ENCODE peak calls at places on chromosomes 2 and 18, in eight cellular contexts. G, K, C, R, U, L, S and X are unnamed samples.

GRCh38 chr2:169011698-169012097 is 19.4 kb downstream of the ABCB11 start:
- DNase-seq in C (no peak), S (no peak), G (no peak), K (no peak), U (no peak), L (no peak), R (no peak), X (no peak)

GRCh38 chr2:133504566-133505505 is 63.4 kb downstream of the NCKAP5 start:
- DNase-seq in G (peak; percentile 83), S (peak; percentile 89), U (peak; percentile 41), R (no peak), K (no peak), L (no peak), C (peak; percentile 86), X (peak; percentile 73)

GRCh38 chr2:232300894-232301387 is 77.6 kb upstream of the ALPP start:
- DNase-seq in C (peak; percentile 69), U (no peak), S (peak; percentile 31), K (no peak), R (no peak), G (peak; percentile 60), L (no peak), X (no peak)

GRCh38 chr2:48870503-48870902 is 115.0 kb upstream of the LHCGR start:
- DNase-seq in U (no peak), R (no peak), K (no peak), C (no peak), S (no peak), G (no peak), L (no peak), X (no peak)

GRCh38 chr2:86000938-86001312 is 104.8 kb downstream of the POLR1A start:
- DNase-seq in U (no peak), K (no peak), C (no peak), S (no peak), G (no peak), R (no peak), L (no peak), X (no peak)

GRCh38 chr18:79554945-79555645 is 124.5 kb upstream of the CTDP1 start:
- DNase-seq in S (no peak), G (no peak), U (no peak), L (no peak), R (no peak), K (no peak), C (no peak), X (peak; percentile 47)

GRCh38 chr2:196431957-196432356 is 207.6 kb upstream of the CCDC150 start:
- DNase-seq in R (no peak), L (peak; percentile 11), U (peak; percentile 20), C (peak; percentile 38), S (peak; percentile 18), K (no peak), G (peak; percentile 19), X (no peak)

GRCh38 chr2:229731916-229732315 is 17.6 kb upstream of the DNER start:
- DNase-seq in C (no peak), L (no peak), U (no peak), G (peak; percentile 33), R (no peak), S (peak; percentile 75), K (no peak), X (no peak)

GRCh38 chr2:88874063-88874657 is 182.7 kb downstream of the RPIA start:
- DNase-seq in G (peak; percentile 63), U (peak; percentile 57), R (no peak), K (peak; percentile 51), C (peak; percentile 84), L (peak; percentile 32), S (peak; percentile 58), X (no peak)

GRCh38 chr2:14257801-14258507 is 374.6 kb upstream of the LRATD1 start:
- DNase-seq in G (no peak), S (no peak), L (no peak), C (no peak), R (no peak), K (no peak), U (no peak), X (no peak)

GRCh38 chr2:21453728-21454127 is 330.0 kb downstream of the TDRD15 start:
- DNase-seq in R (no peak), G (no peak), C (no peak), U (no peak), S (peak; percentile 1), K (no peak), L (no peak), X (no peak)

GRCh38 chr2:177165103-177165583 is 47.5 kb upstream of the HNRNPA3 start:
- DNase-seq in K (no peak), C (peak; percentile 67), S (peak; percentile 59), R (peak; percentile 24), G (peak; percentile 47), U (peak; percentile 51), L (peak; percentile 42), X (no peak)

GRCh38 chr18:24142376-24142775 is 3.5 kb downstream of the CABYR start:
- DNase-seq in R (no peak), L (no peak), G (no peak), U (no peak), K (no peak), S (no peak), C (no peak), X (no peak)

GRCh38 chr2:74658516-74658915 is 4.5 kb downstream of the SEMA4F start:
- DNase-seq in G (no peak), U (peak; percentile 85), C (no peak), S (peak; percentile 92), R (no peak), K (no peak), L (no peak), X (no peak)

GRCh38 chr2:179677746-179678505 is 183.5 kb downstream of the ZNF385B start:
- DNase-seq in R (no peak), S (peak; percentile 60), L (no peak), K (no peak), G (no peak), C (no peak), U (no peak), X (no peak)

GRCh38 chr2:165601866-165602636 is 132.6 kb downstream of the CSRNP3 start:
- DNase-seq in K (no peak), L (peak; percentile 89), C (no peak), R (no peak), U (peak; percentile 22), S (peak; percentile 43), G (peak; percentile 91), X (no peak)

GRCh38 chr2:162424816-162425215 is 80.9 kb downstream of the GCA start:
- DNase-seq in S (no peak), C (no peak), R (no peak), G (no peak), L (no peak), U (no peak), K (no peak), X (no peak)

GRCh38 chr2:36270758-36271157 is 84.8 kb upstream of the CRIM1 start:
- DNase-seq in G (no peak), L (no peak), U (no peak), K (no peak), C (no peak), S (no peak), R (no peak), X (no peak)

GRCh38 chr2:131408176-131408575 is 44.2 kb upstream of the RAB6D start:
- DNase-seq in R (no peak), U (no peak), S (no peak), C (no peak), G (no peak), L (no peak), K (no peak), X (no peak)

GRCh38 chr2:200985806-200986205 is 22.3 kb upstream of the ORC2 start:
- DNase-seq in K (no peak), S (peak; percentile 64), R (no peak), G (no peak), U (peak; percentile 22), L (no peak), C (no peak), X (no peak)